ENCODE peak calls at places on chromosomes 4 and X, in eight cellular contexts. Y is astrocyte of the spinal cord; D is activated CD4-positive, alpha-beta T cell treated with anti-CD3 and anti-CD28 coated beads for 24 hours; V is thyroid gland; Z is GM13976; M is stimulated activated CD4-positive, alpha-beta T cell treated with anti-CD3 and anti-CD28 coated beads, Interleukin-1b, Interleukin-23, amount 100 ng/mL, for 1 hour; G is GM13977; L is GM19239. X is an unnamed sample.

GRCh38 chr4:23630110-23630509 is 259.7 kb downstream of the PPARGC1A start:
- DNase-seq in G (no peak), L (no peak), D (no peak), Z (no peak), M (no peak), Y (no peak), V (no peak), X (no peak)

GRCh38 chrX:56288607-56289006 is 56.5 kb downstream of the KLF8 start:
- DNase-seq in V (no peak), Y (no peak), G (no peak), M (no peak), Z (no peak), L (no peak), D (no peak), X (no peak)

GRCh38 chr4:185602397-185602796 is 67.1 kb upstream of the PDLIM3 start:
- DNase-seq in V (no peak), G (no peak), Z (no peak), Y (no peak), L (no peak), M (no peak), D (no peak), X (no peak)

GRCh38 chr4:26220704-26221103 is 100.1 kb upstream of the RBPJ start:
- DNase-seq in G (no peak), L (no peak), Y (peak; percentile 60), D (no peak), Z (no peak), V (no peak), M (no peak), X (no peak)

GRCh38 chr4:83757121-83757621 is 221.3 kb downstream of the GPAT3 start:
- DNase-seq in M (no peak), G (no peak), V (no peak), Z (no peak), D (no peak), Y (no peak), L (no peak), X (no peak)

GRCh38 chrX:24927372-24927771 is 88.4 kb downstream of the ARX start:
- DNase-seq in Y (no peak), G (no peak), M (no peak), D (no peak), V (no peak), Z (no peak), L (no peak), X (no peak)

GRCh38 chr4:150402968-150403367 is 179.0 kb upstream of the MAB21L2 start:
- DNase-seq in M (no peak), G (no peak), D (no peak), Z (no peak), L (peak; percentile 0), V (peak; percentile 87), Y (peak; percentile 15), X (peak; percentile 58)

GRCh38 chr4:143355540-143356217 is 19.0 kb downstream of the GAB1 start:
- DNase-seq in D (no peak), Z (no peak), M (no peak), V (no peak), L (no peak), Y (no peak), G (no peak), X (peak; percentile 9)

GRCh38 chr4:1227817-1228216 is 21.1 kb downstream of the CTBP1 start:
- DNase-seq in L (no peak), V (no peak), Y (no peak), M (no peak), Z (no peak), G (no peak), D (no peak), X (no peak)